ENCODE peak calls at places on chromosomes 3 and 15, in nine cellular contexts. J is keratinocyte, C is MM.1S, O is IMR-90, I is PC-3, Y is H9, P is HepG2, U is SK-N-SH, F is fibroblast of lung. B is an unnamed sample.

GRCh38 chr3:111352585-111352984 is 189.4 kb upstream of the CD96 start:
- DNase-seq in P (no peak), U (no peak), I (peak; percentile 32), C (no peak), O (no peak), F (peak; percentile 11), J (no peak), Y (no peak), B (no peak)

GRCh38 chr3:177335728-177336127 is 138.4 kb upstream of the TBL1XR1 start:
- DNase-seq in F (peak; percentile 65), Y (no peak), P (no peak), C (no peak), J (no peak), O (peak; percentile 22), I (peak; percentile 65), U (no peak), B (peak; percentile 58)

GRCh38 chr3:21654241-21654640 is 96.8 kb downstream of the ZNF385D start:
- DNase-seq in C (no peak), J (no peak), U (no peak), O (no peak), I (peak; percentile 73), Y (no peak), F (peak; percentile 82), P (no peak), B (peak; percentile 80)

GRCh38 chr3:28844688-28845324 is 436.1 kb upstream of the RBMS3 start:
- DNase-seq in I (no peak), U (no peak), J (no peak), Y (no peak), F (no peak), P (no peak), C (no peak), O (no peak), B (no peak)

GRCh38 chr3:13493867-13494441 is 13.8 kb downstream of the HDAC11 start:
- DNase-seq in C (no peak), J (no peak), U (no peak), Y (no peak), O (no peak), F (no peak), P (no peak), I (no peak), B (no peak)

GRCh38 chr15:69939513-69940440 is 157.9 kb downstream of the TLE3 start:
- DNase-seq in J (no peak), U (no peak), P (no peak), Y (peak; percentile 83), O (no peak), F (peak; percentile 22), C (peak; percentile 51), I (no peak), B (no peak)

GRCh38 chr15:66765478-66766281 is 63.6 kb downstream of the SMAD6 start:
- DNase-seq in C (peak; percentile 39), O (no peak), U (peak; percentile 44), J (peak; percentile 82), F (peak; percentile 77), Y (no peak), I (peak; percentile 98), P (peak; percentile 93), B (peak; percentile 65)

GRCh38 chr3:42502429-42503250 is at the start of gene VIPR1:
- DNase-seq in F (peak; percentile 8), P (peak; percentile 30), J (peak; percentile 44), C (peak; percentile 91), O (no peak), I (peak; percentile 92), U (peak; percentile 92), Y (peak; percentile 97), B (no peak)

GRCh38 chr3:49021213-49021812 is 608 bp upstream of the NDUFAF3 start:
- DNase-seq in P (peak; percentile 95), I (peak; percentile 99), U (peak; percentile 97), J (peak; percentile 71), Y (peak; percentile 98), O (peak; percentile 95), C (peak; percentile 99), F (peak; percentile 93), B (peak; percentile 86)

GRCh38 chr3:137121704-137122314 is 164.0 kb downstream of the IL20RB start:
- DNase-seq in U (peak; percentile 33), Y (peak; percentile 69), I (peak; percentile 52), P (peak; percentile 31), O (peak; percentile 44), J (peak; percentile 26), F (peak; percentile 30), C (peak; percentile 78), B (peak; percentile 14)

GRCh38 chr15:41928100-41928499 is 34.2 kb upstream of the SPTBN5 start:
- DNase-seq in J (no peak), U (no peak), P (peak; percentile 82), O (no peak), I (peak; percentile 86), C (no peak), F (no peak), Y (no peak), B (no peak)

GRCh38 chr15:45150481-45150880 is 20.7 kb downstream of the DUOX1 start:
- DNase-seq in C (no peak), Y (no peak), U (no peak), F (peak; percentile 39), O (peak; percentile 4), P (no peak), I (no peak), J (no peak), B (peak; percentile 15)

GRCh38 chr15:76325704-76326103 is 10.9 kb upstream of the ISL2 start:
- DNase-seq in J (no peak), U (no peak), C (no peak), O (no peak), Y (no peak), F (no peak), I (no peak), P (no peak), B (no peak)

GRCh38 chr3:136617123-136617700 is 135.0 kb downstream of the STAG1 start:
- DNase-seq in J (no peak), F (no peak), Y (no peak), O (no peak), P (peak; percentile 16), U (no peak), I (no peak), C (no peak), B (no peak)

GRCh38 chr3:170999737-171000242 is 26.7 kb downstream of the SLC2A2 start:
- DNase-seq in O (peak; percentile 93), P (peak; percentile 52), Y (no peak), F (peak; percentile 92), J (peak; percentile 83), C (no peak), I (peak; percentile 94), U (no peak), B (peak; percentile 91)

DNA sequence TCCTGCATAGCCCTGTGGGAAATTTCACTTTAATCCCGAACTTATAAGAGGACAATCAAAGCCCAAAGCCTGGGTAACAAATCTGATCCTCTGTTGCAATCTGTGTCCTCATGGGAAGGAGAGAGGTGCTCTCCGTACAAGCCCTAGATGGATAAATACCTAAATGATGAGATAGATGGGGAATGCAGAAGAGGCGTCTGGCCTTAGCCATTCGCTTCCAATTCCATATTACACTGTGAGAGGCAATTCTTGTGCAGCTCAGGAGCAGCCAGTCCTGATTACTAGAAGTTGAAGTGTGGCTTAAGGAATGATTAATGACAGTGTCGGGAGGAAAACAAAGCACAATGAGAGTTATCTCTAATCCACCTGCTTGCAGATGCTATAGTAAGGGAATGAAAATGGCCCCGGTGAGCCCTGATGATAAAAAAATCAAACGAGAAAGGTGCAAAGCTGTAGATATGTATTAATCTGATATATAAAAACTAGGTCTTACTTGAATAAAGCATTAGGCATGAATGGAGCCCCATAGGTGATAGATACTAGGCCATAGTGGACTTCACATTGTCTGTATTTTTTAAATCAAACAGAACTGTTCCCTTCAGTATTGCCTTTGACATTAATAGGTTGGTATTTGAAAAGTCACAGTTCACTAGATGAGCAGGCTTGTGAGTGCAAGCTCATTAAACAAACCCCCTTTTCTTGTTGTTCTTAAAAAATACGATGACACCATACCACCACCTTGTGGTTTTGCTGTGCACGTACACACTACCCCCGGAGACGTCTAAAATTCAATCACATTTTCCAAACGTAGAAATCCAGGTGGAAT is 54.2 kb upstream of the TMCO5A start:
- DNase-seq in F (peak; percentile 87), J (no peak), C (peak; percentile 49), O (peak; percentile 75), P (peak; percentile 7), Y (no peak), I (peak; percentile 59), U (no peak), B (peak; percentile 82)
- H3K9ac ChIP-seq in F (no peak overlapping the region), J (no peak overlapping the region), C (no peak overlapping the region), O (no peak overlapping the region), P (no peak overlapping the region), Y (no peak overlapping the region), I (no peak overlapping the region), U (peak overlapping the region; percentile 50), B (peak overlapping the region; percentile 1)

GRCh38 chr3:39189648-39190269 is 2.6 kb downstream of the XIRP1 start:
- DNase-seq in C (peak; percentile 78), O (peak; percentile 64), I (peak; percentile 79), Y (peak; percentile 84), P (peak; percentile 52), U (peak; percentile 79), F (peak; percentile 42), J (no peak), B (peak; percentile 36)
- H2AFZ ChIP-seq in C (peak overlapping the region; percentile 65), O (peak overlapping the region; percentile 40), I (no peak overlapping the region), Y (no peak overlapping the region), P (no peak overlapping the region), U (no peak overlapping the region), F (no peak overlapping the region), J (no peak overlapping the region), B (no peak overlapping the region)

DNA sequence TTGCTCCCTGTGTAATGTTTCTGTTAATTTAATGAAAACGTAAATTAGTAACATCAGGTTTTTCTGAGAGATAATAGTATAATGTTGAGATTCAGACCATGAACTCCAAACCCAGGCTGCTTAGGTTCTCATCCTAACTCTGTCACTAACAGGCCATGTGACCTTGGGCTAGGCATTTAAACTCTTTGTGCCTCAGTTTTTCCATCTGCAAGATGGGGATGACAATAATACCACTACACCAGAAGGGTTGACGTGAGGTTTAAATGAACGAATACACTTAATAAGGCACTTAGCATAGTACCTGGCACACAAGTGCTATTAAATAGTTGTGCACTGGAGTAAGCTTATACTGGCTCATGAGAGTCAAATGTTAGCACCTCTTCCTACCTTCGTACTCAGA is 370.8 kb downstream of the MAGI1 start:
- DNase-seq in I (no peak), U (no peak), P (no peak), O (no peak), Y (no peak), C (no peak), F (no peak), J (no peak), B (no peak)
- H3K9ac ChIP-seq in I (no peak overlapping the region), U (no peak overlapping the region), P (no peak overlapping the region), O (no peak overlapping the region), Y (no peak overlapping the region), C (no peak overlapping the region), F (no peak overlapping the region), J (no peak overlapping the region), B (no peak overlapping the region)

DNA sequence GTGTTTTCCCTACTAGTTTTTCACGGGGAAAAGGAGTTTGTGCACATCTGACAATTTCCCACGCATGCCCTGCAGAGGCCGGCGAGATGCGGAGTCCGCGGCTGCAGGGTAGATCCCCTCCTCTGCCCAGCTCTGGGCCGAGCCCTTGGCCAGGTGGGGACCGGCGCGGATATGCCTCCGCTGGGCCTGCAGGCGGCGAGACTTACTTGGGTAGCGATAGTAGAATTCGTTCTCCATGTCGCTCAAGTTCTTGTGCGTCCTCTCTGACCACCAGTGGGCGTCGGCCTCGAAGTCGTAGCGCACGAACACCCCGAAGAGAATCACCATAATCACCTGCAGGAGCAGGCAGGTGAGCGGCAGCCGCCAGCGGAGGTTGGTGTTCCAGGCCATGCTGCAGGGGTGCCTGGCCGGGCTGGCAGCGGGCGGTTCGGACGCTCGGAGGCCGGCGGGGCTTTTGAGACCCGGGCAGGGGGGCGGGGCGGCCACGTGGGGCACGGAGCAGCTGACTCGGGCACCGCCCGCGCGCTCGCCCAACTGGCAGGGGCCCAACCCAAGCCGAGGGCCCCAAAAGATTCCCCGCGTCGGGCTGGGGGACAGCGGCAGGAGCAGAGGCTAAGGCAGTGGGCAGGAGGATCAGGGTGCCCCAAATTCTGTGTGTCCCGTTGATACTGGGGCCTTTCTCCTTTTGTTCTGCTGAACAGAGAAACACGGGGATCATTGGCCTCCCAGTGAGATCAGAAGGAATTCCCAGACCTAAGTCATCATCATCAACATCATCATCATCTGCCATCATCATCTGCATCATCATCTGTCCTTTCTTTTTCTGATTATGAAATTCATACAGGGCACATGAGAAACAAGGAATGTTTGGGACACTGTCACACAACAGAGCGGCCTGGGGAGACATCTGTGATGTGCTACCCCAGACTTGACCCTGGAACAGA is at the start of gene RHCG:
- DNase-seq in O (peak; percentile 24), C (peak; percentile 34), U (peak; percentile 61), F (peak; percentile 36), J (no peak), Y (peak; percentile 92), P (peak; percentile 69), I (no peak), B (peak; percentile 13)
- H2AFZ ChIP-seq in O (peak within 1 kb of the TSS; percentile 74), C (no peak within 1 kb of the TSS), U (no peak within 1 kb of the TSS), F (no peak within 1 kb of the TSS), J (no peak within 1 kb of the TSS), Y (no peak within 1 kb of the TSS), P (no peak within 1 kb of the TSS), I (no peak within 1 kb of the TSS), B (peak within 1 kb of the TSS; percentile 86)